ENCODE peak calls at places on chromosomes 16 and 17, in four cellular contexts. Z is MCF 10A, R is GM19239, S is neural crest cell. N is an unnamed sample.

GRCh38 chr17:75853410-75853809 is 1.7 kb downstream of the WBP2 start:
- DNase-seq in Z (peak), R (no peak), S (no peak), N (peak)

GRCh38 chr17:64025732-64026294 is 5.4 kb upstream of the ICAM2 start:
- DNase-seq in Z (peak), R (peak), S (peak), N (peak)

GRCh38 chr16:66940236-66940635 is 4.9 kb downstream of the CES2 start:
- DNase-seq in Z (no peak), R (no peak), S (no peak), N (no peak)

GRCh38 chr16:20740901-20741491 is 622 bp downstream of the THUMPD1 start:
- DNase-seq in Z (peak), R (peak), S (peak), N (peak)

GRCh38 chr17:44971776-44972483 is 3.8 kb upstream of the C1QL1 start:
- DNase-seq in Z (peak), R (no peak), S (no peak), N (no peak)

GRCh38 chr17:81527591-81528383 is at the start of gene FSCN2:
- DNase-seq in Z (no peak), R (no peak), S (no peak), N (no peak)

GRCh38 chr16:86740817-86741799 is 162.8 kb downstream of the FOXL1 start:
- DNase-seq in Z (peak), R (no peak), S (peak), N (peak)

GRCh38 chr16:69554495-69554894 is 11.3 kb upstream of the NFAT5 start:
- DNase-seq in Z (no peak), R (no peak), S (no peak), N (no peak)

GRCh38 chr17:2860883-2861282 is 64.6 kb downstream of the RAP1GAP2 start:
- DNase-seq in Z (no peak), R (no peak), S (no peak), N (no peak)

GRCh38 chr16:12320298-12320706 is 343.8 kb downstream of the SNX29 start:
- DNase-seq in Z (no peak), R (no peak), S (no peak), N (peak)

GRCh38 chr17:44747566-44747965 is 11.2 kb upstream of the ADAM11 start:
- DNase-seq in Z (no peak), R (no peak), S (no peak), N (no peak)

GRCh38 chr17:70050192-70050591 is 24.8 kb upstream of the KCNJ16 start:
- DNase-seq in Z (peak), R (no peak), S (no peak), N (no peak)

GRCh38 chr17:19533718-19534561 is at the start of gene SLC47A1:
- DNase-seq in Z (no peak), R (no peak), S (peak), N (peak)

GRCh38 chr17:12599185-12599920 is 66.3 kb upstream of the MYOCD start:
- DNase-seq in Z (no peak), R (no peak), S (no peak), N (no peak)

GRCh38 chr17:66655861-66656260 is 179.1 kb upstream of the CACNG5 start:
- DNase-seq in Z (peak), R (no peak), S (no peak), N (peak)

GRCh38 chr17:49218941-49219913 is 8.7 kb downstream of the ABI3 start:
- DNase-seq in Z (no peak), R (no peak), S (no peak), N (no peak)

GRCh38 chr16:73152731-73153130 is 104.8 kb upstream of the ZFHX3 start:
- DNase-seq in Z (no peak), R (no peak), S (peak), N (peak)

GRCh38 chr16:87201777-87202176 is 115.4 kb downstream of the C16orf95 start:
- DNase-seq in Z (no peak), R (no peak), S (no peak), N (no peak)

GRCh38 chr16:72434159-72434558 is 262.2 kb upstream of the PMFBP1 start:
- DNase-seq in Z (peak), R (no peak), S (no peak), N (peak)

GRCh38 chr17:20086416-20087074 is 77.4 kb downstream of the SPECC1 start:
- DNase-seq in Z (no peak), R (no peak), S (no peak), N (no peak)

GRCh38 chr17:6178959-6179358 is 108.8 kb downstream of the WSCD1 start:
- DNase-seq in Z (no peak), R (no peak), S (no peak), N (peak)

N was measured in lung microvascular endothelial cell.